ENCODE peak calls at places on chromosomes 3 and 15, in four cellular contexts. K is neural progenitor cell, R is aorta, A is breast epithelium. L is an unnamed sample. For H3K4me1 and H3K9me3, the result is how much of the 10 kb centered on the place peaks cover.

GRCh38 chr15:66287461-66288055 is 5.8 kb upstream of the DIS3L start:
- DNase-seq in K (peak), R (no peak), A (no peak), L (no peak)

GRCh38 chr15:82540055-82540983 is at the start of gene RPS17:
- DNase-seq in K (peak), R (peak), A (peak), L (peak)

GRCh38 chr3:50187750-50188149 is 3.7 kb upstream of the GNAT1 start:
- DNase-seq in K (no peak), R (no peak), A (no peak), L (no peak)

GRCh38 chr15:99051308-99051707 is 43.7 kb upstream of the PGPEP1L start:
- DNase-seq in K (no peak), R (no peak), A (no peak), L (no peak)

GRCh38 chr3:52481819-52482521 is 13.2 kb upstream of the STAB1 start:
- DNase-seq in K (peak), R (no peak), A (no peak), L (peak)

GRCh38 chr15:99425666-99426301 is 140.0 kb upstream of the MEF2A start:
- DNase-seq in K (no peak), R (peak), A (no peak), L (no peak)

GRCh38 chr3:164407111-164407510 is 671.2 kb downstream of the SI start:
- DNase-seq in K (no peak), R (no peak), A (no peak), L (no peak)

GRCh38 chr3:50260942-50261441 is 8.0 kb upstream of the SEMA3B start:
- DNase-seq in K (no peak), R (no peak), A (no peak), L (peak)

GRCh38 chr3:11185564-11186317 is 31.4 kb downstream of the HRH1 start:
- DNase-seq in K (no peak), R (peak), A (peak), L (peak)
- H3K27ac ChIP-seq in K (no peak), R (peak), A (peak), L (no peak)

GRCh38 chr3:129235310-129235917 is 14.0 kb upstream of the COPG1 start:
- DNase-seq in K (no peak), R (no peak), A (no peak), L (no peak)
- H3K4me1 ChIP-seq in K (under half), R (under half), A (under half), L (under half)

GRCh38 chr3:127961963-127962362 is 46.9 kb downstream of the KBTBD12 start:
- DNase-seq in K (no peak), R (no peak), A (no peak), L (no peak)

GRCh38 chr3:127961124-127961523 is 46.1 kb downstream of the KBTBD12 start:
- DNase-seq in K (no peak), R (no peak), A (no peak), L (no peak)

GRCh38 chr3:127962937-127963336 is 47.9 kb downstream of the KBTBD12 start:
- DNase-seq in K (no peak), R (no peak), A (no peak), L (no peak)

GRCh38 chr3:127964816-127965215 is 49.8 kb downstream of the KBTBD12 start:
- DNase-seq in K (no peak), R (no peak), A (no peak), L (no peak)

DNA sequence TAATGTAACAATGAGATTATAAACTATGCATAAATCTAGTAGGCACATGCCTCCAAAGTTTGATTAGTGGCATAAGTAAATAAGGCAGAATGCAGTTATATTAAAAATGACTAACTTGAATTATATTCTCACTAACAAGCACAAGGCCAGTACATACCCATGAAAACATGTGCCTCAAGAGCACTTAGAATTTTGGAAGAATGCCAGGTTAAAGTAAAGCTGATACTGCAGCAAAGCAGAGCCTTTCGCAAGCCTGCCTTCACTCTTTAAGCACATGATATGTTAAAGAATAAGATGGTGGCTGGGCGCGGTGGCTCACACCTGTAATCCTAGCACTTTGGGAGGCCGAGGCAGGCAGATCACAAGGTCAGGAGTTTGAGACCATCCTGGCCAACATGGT is 49.0 kb downstream of the KBTBD12 start:
- DNase-seq in K (no peak), R (no peak), A (no peak), L (no peak)
- H3K9me3 ChIP-seq in K (under half), R (under half), A (under half), L (under half)

GRCh38 chr3:35296533-35296932 is 342.8 kb upstream of the ARPP21 start:
- DNase-seq in K (no peak), R (no peak), A (no peak), L (no peak)
- H3K27ac ChIP-seq in K (no peak), R (no peak), A (no peak), L (no peak)

GRCh38 chr3:172260381-172260780 is 187.9 kb downstream of the GHSR start:
- DNase-seq in K (no peak), R (no peak), A (no peak), L (no peak)
- H3K4me1 ChIP-seq in K (under half), R (under half), A (under half), L (under half)

GRCh38 chr3:127256138-127256537 is 31.7 kb downstream of the PRR20G start:
- DNase-seq in K (no peak), R (no peak), A (no peak), L (no peak)
- H3K9me3 ChIP-seq in K (under half), R (under half), A (under half), L (under half)

GRCh38 chr3:141737828-141738635 is at the start of gene RNF7:
- DNase-seq in K (peak), R (peak), A (peak), L (peak)

GRCh38 chr3:141737108-141737507 is 990 bp upstream of the RNF7 start:
- DNase-seq in K (no peak), R (no peak), A (no peak), L (no peak)

GRCh38 chr3:141738636-141739363 is 702 bp downstream of the RNF7 start:
- DNase-seq in K (peak), R (no peak), A (no peak), L (no peak)

GRCh38 chr3:141740349-141740748 is 2.3 kb downstream of the RNF7 start:
- DNase-seq in K (no peak), R (no peak), A (no peak), L (no peak)

DNA sequence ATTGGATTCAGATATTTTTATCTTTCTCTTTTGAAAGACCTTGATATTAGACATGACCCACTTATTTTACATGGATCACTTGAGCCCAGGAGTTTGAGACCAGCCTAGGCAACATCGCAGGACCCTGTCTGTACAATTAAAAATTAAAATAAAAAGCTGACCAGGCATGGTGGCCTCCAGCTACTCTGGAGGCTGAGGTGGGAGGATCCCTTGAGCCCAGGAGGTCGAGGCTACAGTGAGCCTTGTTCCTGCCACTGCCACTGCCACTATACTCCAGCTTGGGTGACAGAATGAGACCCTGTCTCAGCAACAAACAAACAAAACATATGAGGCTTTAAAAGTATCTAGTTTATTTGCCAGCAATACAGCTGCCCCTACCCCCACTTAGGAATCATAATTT is 1.6 kb downstream of the RNF7 start:
- DNase-seq in K (no peak), R (no peak), A (no peak), L (no peak)
- H3K27ac ChIP-seq in K (no peak), R (no peak), A (peak), L (no peak)

GRCh38 chr3:65953301-65953812 is 85.4 kb downstream of the MAGI1 start:
- DNase-seq in K (peak), R (no peak), A (peak), L (peak)

GRCh38 chr3:65948833-65949573 is 89.7 kb downstream of the MAGI1 start:
- DNase-seq in K (no peak), R (no peak), A (no peak), L (no peak)

GRCh38 chr3:65952842-65953241 is 85.9 kb downstream of the MAGI1 start:
- DNase-seq in K (no peak), R (no peak), A (no peak), L (no peak)

GRCh38 chr3:65951836-65952505 is 86.7 kb downstream of the MAGI1 start:
- DNase-seq in K (no peak), R (no peak), A (no peak), L (no peak)

GRCh38 chr3:65950340-65951326 is 88.1 kb downstream of the MAGI1 start:
- DNase-seq in K (peak), R (no peak), A (no peak), L (no peak)
- H3K4me1 ChIP-seq in K (under half), R (under half), A (under half), L (under half)

GRCh38 chr15:24039683-24040082 is 352.6 kb upstream of the NDN start:
- DNase-seq in K (no peak), R (no peak), A (no peak), L (no peak)
- H3K9me3 ChIP-seq in K (under half), R (under half), A (under half), L (under half)

GRCh38 chr3:11587766-11588165 is 55.9 kb downstream of the VGLL4 start:
- DNase-seq in K (no peak), R (no peak), A (no peak), L (no peak)
- H3K27ac ChIP-seq in K (no peak), R (peak), A (peak), L (peak)

L was measured in ovary.